ENCODE peak calls at places on chromosomes 7 and 10, in five cellular contexts. K is astrocyte of the cerebellum, H is AG20443, C is neuronal stem cell, T is cardiac fibroblast. I is an unnamed sample.

GRCh38 chr10:123270221-123270620 is 116.0 kb downstream of the BUB3 start:
- DNase-seq in K (peak), T (peak), C (no peak), H (peak), I (no peak)

GRCh38 chr7:17506090-17506489 is 207.6 kb downstream of the AHR start:
- DNase-seq in H (no peak), K (no peak), T (peak), C (no peak), I (peak)

GRCh38 chr7:41916450-41916927 is 213.6 kb upstream of the INHBA start:
- DNase-seq in C (no peak), K (peak), H (peak), T (peak), I (no peak)

GRCh38 chr7:26843696-26844095 is 20.7 kb downstream of the SKAP2 start:
- DNase-seq in T (peak), K (no peak), C (no peak), H (peak), I (no peak)

GRCh38 chr10:133353988-133354605 is 3.7 kb downstream of the FUOM start:
- DNase-seq in K (no peak), T (no peak), C (no peak), H (no peak), I (no peak)

GRCh38 chr7:3762146-3762831 is 461.2 kb downstream of the SDK1 start:
- DNase-seq in T (no peak), C (no peak), K (no peak), H (no peak), I (no peak)

GRCh38 chr7:75931676-75932075 is 16.7 kb downstream of the POR start:
- DNase-seq in C (no peak), K (no peak), H (no peak), T (no peak), I (no peak)

GRCh38 chr10:71770255-71770654 is 3.1 kb downstream of the VSIR start:
- DNase-seq in T (peak), H (no peak), K (no peak), C (no peak), I (no peak)

GRCh38 chr10:77606751-77607150 is 30.9 kb downstream of the KCNMA1 start:
- DNase-seq in K (no peak), H (no peak), T (no peak), C (no peak), I (no peak)

GRCh38 chr10:56298941-56299340 is 62.1 kb downstream of the ZWINT start:
- DNase-seq in H (no peak), C (no peak), T (no peak), K (no peak), I (no peak)

GRCh38 chr10:115985696-115986095 is 287.3 kb downstream of the GFRA1 start:
- DNase-seq in K (no peak), C (no peak), T (no peak), H (no peak), I (no peak)

GRCh38 chr10:47257396-47258120 is 42.4 kb upstream of the GDF10 start:
- DNase-seq in H (peak), C (no peak), K (peak), T (peak), I (no peak)

GRCh38 chr7:7970620-7971307 is 2.2 kb downstream of the GLCCI1 start:
- DNase-seq in H (no peak), T (no peak), K (no peak), C (peak), I (no peak)

GRCh38 chr10:110864662-110865140 is 7.0 kb upstream of the PDCD4 start:
- DNase-seq in H (no peak), K (no peak), C (no peak), T (peak), I (peak)

GRCh38 chr7:156430109-156430508 is 210.5 kb upstream of the RNF32 start:
- DNase-seq in H (no peak), C (no peak), K (no peak), T (no peak), I (no peak)

GRCh38 chr7:42107484-42107883 is 129.5 kb downstream of the GLI3 start:
- DNase-seq in H (peak), K (no peak), C (peak), T (peak), I (no peak)

GRCh38 chr7:98288064-98288823 is 6.8 kb downstream of the BRI3 start:
- DNase-seq in H (no peak), T (no peak), K (no peak), C (no peak), I (peak)

GRCh38 chr7:100119075-100119700 is at the start of the genes CNPY4 and TAF6:
- DNase-seq in C (peak), K (peak), H (peak), T (peak), I (peak)

GRCh38 chr7:34675749-34676374 is 17.8 kb downstream of the NPSR1 start:
- DNase-seq in K (no peak), C (peak), H (peak), T (peak), I (no peak)

GRCh38 chr10:122294006-122294405 is 22.9 kb downstream of the BTBD16 start:
- DNase-seq in C (no peak), H (no peak), T (no peak), K (no peak), I (no peak)

GRCh38 chr10:1360011-1360580 is 303.9 kb downstream of the WDR37 start:
- DNase-seq in H (no peak), C (peak), K (no peak), T (no peak), I (no peak)

GRCh38 chr10:77165445-77166316 is 471.9 kb downstream of the KCNMA1 start:
- DNase-seq in T (peak), C (peak), H (peak), K (peak), I (no peak)

GRCh38 chr7:128090492-128090891 is 59.3 kb upstream of the LRRC4 start:
- DNase-seq in C (no peak), K (no peak), H (no peak), T (no peak), I (no peak)

GRCh38 chr10:61901829-61902447 is 439 bp downstream of the ARID5B start:
- DNase-seq in C (peak), K (no peak), H (peak), T (peak), I (no peak)

GRCh38 chr7:76233538-76234281 is 32.0 kb downstream of the SRRM3 start:
- DNase-seq in T (peak), K (no peak), C (no peak), H (no peak), I (no peak)

GRCh38 chr10:77890097-77890496 is 36.5 kb downstream of the DLG5 start:
- DNase-seq in C (no peak), T (no peak), K (no peak), H (no peak), I (no peak)

GRCh38 chr7:5396999-5397656 is 26.5 kb downstream of the TNRC18 start:
- DNase-seq in H (peak), T (peak), K (no peak), C (no peak), I (peak)

GRCh38 chr10:73576178-73576889 is 14.8 kb downstream of the USP54 start:
- DNase-seq in K (peak), H (peak), C (no peak), T (peak), I (peak)

GRCh38 chr7:460374-461117 is 59.1 kb downstream of the PDGFA start:
- DNase-seq in T (peak), H (peak), C (no peak), K (no peak), I (peak)

GRCh38 chr7:78114993-78115392 is 316.4 kb downstream of the PHTF2 start:
- DNase-seq in T (no peak), K (no peak), H (no peak), C (no peak), I (no peak)

GRCh38 chr7:127940365-127941160 is 90.7 kb downstream of the LRRC4 start:
- DNase-seq in T (peak), H (peak), C (no peak), K (no peak), I (no peak)

GRCh38 chr7:85376589-85376988 is 189.7 kb upstream of the SEMA3D start:
- DNase-seq in C (no peak), H (no peak), K (no peak), T (no peak), I (no peak)

GRCh38 chr10:21617267-21617666 is 83.2 kb downstream of the MLLT10 start:
- DNase-seq in H (no peak), K (no peak), C (no peak), T (no peak), I (no peak)

GRCh38 chr10:78600740-78601139 is 468.0 kb upstream of the ZMIZ1 start:
- DNase-seq in K (no peak), C (no peak), H (peak), T (peak), I (no peak)

GRCh38 chr10:131942455-131942854 is 39.3 kb downstream of the BNIP3 start:
- DNase-seq in H (no peak), T (no peak), K (no peak), C (no peak), I (no peak)

GRCh38 chr10:71627956-71628355 is 91.6 kb downstream of the C10orf105 start:
- DNase-seq in H (no peak), K (no peak), C (no peak), T (no peak), I (no peak)

GRCh38 chr7:128323489-128324362 is 20.0 kb downstream of the RBM28 start:
- DNase-seq in H (peak), T (peak), K (no peak), C (no peak), I (no peak)

GRCh38 chr10:59536151-59536550 is 173.5 kb downstream of the SLC16A9 start:
- DNase-seq in C (no peak), K (peak), H (peak), T (peak), I (no peak)

GRCh38 chr10:90319188-90319914 is 538.5 kb downstream of the HTR7 start:
- DNase-seq in T (peak), C (peak), H (peak), K (peak), I (no peak)